ENCODE peak calls at places on chromosomes 12 and 14, in five cellular contexts. D is kidney, V is neural progenitor cell, O is PC-3, X is HCT116. H is an unnamed sample.

GRCh38 chr12:120536064-120536791 is 2.1 kb downstream of the RNF10 start:
- DNase-seq in O (peak), X (no peak), D (no peak), V (no peak), H (no peak)

GRCh38 chr14:67733609-67734008 is 31.9 kb downstream of the RDH12 start:
- DNase-seq in X (no peak), D (no peak), V (peak), O (no peak), H (no peak)

GRCh38 chr14:55267816-55268215 is 3.4 kb upstream of the FBXO34 start:
- DNase-seq in O (no peak), V (no peak), X (no peak), D (no peak), H (no peak)

GRCh38 chr12:66160704-66161103 is 9.1 kb downstream of the TMBIM4 start:
- DNase-seq in D (peak), O (no peak), V (no peak), X (no peak), H (no peak)

GRCh38 chr12:117377758-117378157 is 16.3 kb upstream of the NOS1 start:
- DNase-seq in X (peak), O (peak), D (no peak), V (peak), H (no peak)

GRCh38 chr12:49900371-49900770 is 3.3 kb downstream of the FAIM2 start:
- DNase-seq in D (peak), V (no peak), X (no peak), O (no peak), H (no peak)

GRCh38 chr12:52291267-52291935 is at the start of gene KRT81:
- DNase-seq in V (no peak), D (no peak), X (no peak), O (no peak), H (no peak)

GRCh38 chr14:31930070-31930469 is 147.0 kb upstream of the ARHGAP5 start:
- DNase-seq in D (no peak), X (no peak), V (no peak), O (no peak), H (no peak)

GRCh38 chr14:77240336-77240915 is 30.6 kb downstream of the NGB start:
- DNase-seq in D (no peak), O (no peak), V (no peak), X (no peak), H (no peak)

GRCh38 chr12:77891531-77892147 is 60.9 kb downstream of the NAV3 start:
- DNase-seq in O (no peak), X (no peak), V (no peak), D (no peak), H (no peak)
- H3K27ac ChIP-seq in O (no peak), X (no peak), V (no peak), D (no peak), H (no peak)

DNA sequence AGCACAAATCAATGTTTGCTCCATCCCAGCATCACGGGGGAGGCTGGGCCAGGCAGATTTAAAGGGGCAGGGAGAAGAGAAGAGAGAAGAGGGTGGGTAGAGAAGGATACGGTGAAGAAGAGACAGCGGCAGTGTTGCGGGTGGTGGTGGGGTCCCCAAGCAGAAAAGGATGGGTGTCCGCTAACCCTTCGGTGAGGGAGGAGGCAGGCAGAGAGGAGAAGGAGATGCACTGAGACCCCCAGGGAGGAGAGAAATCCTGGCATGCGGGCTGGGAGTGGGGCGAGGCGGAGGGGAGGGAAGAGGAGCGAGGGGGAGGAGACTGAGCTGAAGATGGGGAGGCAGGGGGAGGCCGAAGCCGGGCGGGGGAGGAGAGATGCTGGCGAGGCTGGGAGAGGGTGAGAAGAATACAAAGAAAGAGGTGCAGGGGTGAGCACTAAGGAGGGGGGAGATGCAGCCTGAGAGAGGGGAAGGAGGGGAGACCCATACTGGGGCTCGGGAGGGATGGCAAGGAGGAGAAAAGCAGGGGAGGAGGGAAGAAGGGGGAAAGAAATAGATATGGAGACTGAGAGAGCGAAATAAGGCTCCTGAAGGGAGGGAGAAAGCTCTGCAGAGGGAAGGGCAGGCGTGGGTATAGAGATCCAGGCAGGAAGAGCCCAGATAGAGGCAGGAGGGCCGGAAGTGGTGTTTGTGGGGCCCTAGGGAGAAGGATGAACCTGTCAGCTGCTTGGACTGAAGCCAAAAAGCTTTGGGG is at the start of gene JPH4:
- DNase-seq in O (no peak), V (peak), X (no peak), D (no peak), H (no peak)
- H3K9ac ChIP-seq in O (no peak), V (no peak), X (no peak), D (no peak), H (no peak)

DNA sequence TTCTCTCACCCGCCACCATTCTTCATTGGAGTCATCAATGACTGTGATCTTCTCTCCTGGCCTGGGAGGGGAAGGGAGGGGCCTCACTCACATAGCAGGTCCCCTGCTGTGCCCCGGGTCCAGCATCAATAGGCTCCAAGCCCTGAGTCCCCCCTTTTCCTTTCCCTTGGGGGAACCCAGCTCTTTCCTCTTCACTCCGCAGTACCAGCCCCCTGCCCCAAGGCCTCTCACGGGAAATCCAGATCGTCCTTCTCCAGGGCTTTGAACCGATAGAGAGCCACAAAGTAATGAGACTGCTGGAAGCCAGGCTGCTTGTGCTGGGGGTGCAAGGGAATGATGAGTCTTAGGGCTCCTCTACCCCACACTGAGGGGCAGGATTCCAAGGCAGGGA is 6.7 kb downstream of the STAC3 start:
- DNase-seq in O (no peak), D (no peak), X (no peak), V (no peak), H (no peak)
- H3K27ac ChIP-seq in O (no peak), D (no peak), X (peak), V (no peak), H (no peak)

GRCh38 chr12:13390381-13390856 is 193.9 kb downstream of the EMP1 start:
- DNase-seq in X (peak), D (peak), V (no peak), O (peak), H (no peak)
- H3K9ac ChIP-seq in X (no peak), D (no peak), V (no peak), O (peak), H (no peak)

DNA sequence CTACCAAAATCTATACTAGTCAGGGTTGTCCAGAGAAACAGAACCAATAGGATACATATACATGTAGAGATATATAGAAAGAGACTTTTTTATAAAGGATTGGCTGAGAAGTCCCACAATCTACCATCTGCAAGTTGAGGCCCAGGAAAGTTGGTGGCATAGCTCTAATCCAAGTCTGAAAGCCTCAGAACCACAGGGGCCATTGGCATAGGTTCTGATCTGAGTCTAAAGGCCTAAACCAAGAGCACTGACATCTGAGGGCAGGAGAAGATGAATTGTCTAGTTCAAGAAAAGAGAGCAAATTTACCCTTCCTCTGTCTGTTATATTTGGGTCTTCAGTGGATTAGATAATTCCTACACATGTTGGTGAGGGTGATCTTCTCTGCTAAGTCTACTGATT is 433.1 kb downstream of the ADAMTS20 start:
- DNase-seq in D (no peak), O (no peak), X (no peak), V (no peak), H (no peak)
- H3K27ac ChIP-seq in D (no peak), O (no peak), X (no peak), V (no peak), H (no peak)

H was measured in SK-N-MC.